ENCODE peak calls at places on chromosomes 13 and 19, in eight cellular contexts. F is GM10248; W is CD4-positive, alpha-beta memory T cell; Q is H9; B is suprapubic skin; T is progenitor cell of endocrine pancreas; H is Caco-2; L is CD4-positive, alpha-beta T cell. E is an unnamed sample.
A peak's percentile ranks its signal among the peaks of the same experiment; 100 is the strongest.

GRCh38 chr13:32314968-32315254 is 252 bp downstream of the ZAR1L start:
- DNase-seq in F (peak; percentile 55), W (peak; percentile 70), Q (no peak), B (no peak), T (no peak), H (peak; percentile 68), L (no peak), E (peak; percentile 66)

GRCh38 chr19:30254214-30254613 is 118.0 kb upstream of the ZNF536 start:
- DNase-seq in F (no peak), W (no peak), Q (no peak), B (no peak), T (no peak), H (no peak), L (no peak), E (no peak)

GRCh38 chr13:109088528-109088927 is 459.1 kb downstream of the MYO16 start:
- DNase-seq in F (no peak), W (no peak), Q (no peak), B (no peak), T (no peak), H (no peak), L (no peak), E (no peak)

GRCh38 chr19:48325265-48325910 is at the start of gene EMP3:
- DNase-seq in F (peak; percentile 73), W (peak; percentile 87), Q (peak; percentile 90), B (peak; percentile 92), T (no peak), H (peak; percentile 50), L (peak; percentile 85), E (peak; percentile 79)

GRCh38 chr19:48992571-48993174 is 436 bp downstream of the GYS1 start:
- DNase-seq in F (no peak), W (no peak), Q (peak; percentile 34), B (peak; percentile 81), T (no peak), H (no peak), L (no peak), E (no peak)

GRCh38 chr13:26872444-26873173 is 112.0 kb upstream of the GPR12 start:
- DNase-seq in F (peak; percentile 50), W (peak; percentile 16), Q (peak; percentile 81), B (no peak), T (peak; percentile 63), H (peak; percentile 60), L (peak; percentile 28), E (peak; percentile 37)

GRCh38 chr13:113854238-113855011 is 9.5 kb downstream of the GAS6 start:
- DNase-seq in F (no peak), W (no peak), Q (peak; percentile 29), B (peak; percentile 62), T (no peak), H (no peak), L (no peak), E (peak; percentile 42)

GRCh38 chr19:58408152-58409009 is at the start of gene ZNF584:
- DNase-seq in F (peak; percentile 97), W (peak; percentile 93), Q (peak; percentile 96), B (peak; percentile 96), T (peak; percentile 91), H (peak; percentile 97), L (peak; percentile 93), E (peak; percentile 94)

GRCh38 chr19:51721905-51722304 is 1.9 kb downstream of the HAS1 start:
- DNase-seq in F (no peak), W (no peak), Q (no peak), B (no peak), T (no peak), H (no peak), L (no peak), E (peak; percentile 30)

GRCh38 chr19:35095667-35096368 is 19.8 kb upstream of the FXYD3 start:
- DNase-seq in F (no peak), W (no peak), Q (no peak), B (no peak), T (no peak), H (no peak), L (no peak), E (no peak)

GRCh38 chr13:31885994-31886393 is 145.6 kb upstream of the FRY start:
- DNase-seq in F (no peak), W (no peak), Q (no peak), B (no peak), T (no peak), H (peak; percentile 18), L (no peak), E (no peak)

GRCh38 chr13:20001351-20001750 is 42.8 kb downstream of the ZMYM2 start:
- DNase-seq in F (no peak), W (no peak), Q (no peak), B (no peak), T (no peak), H (no peak), L (no peak), E (peak; percentile 36)

GRCh38 chr13:41188584-41188983 is 5.8 kb downstream of the KBTBD7 start:
- DNase-seq in F (no peak), W (no peak), Q (no peak), B (no peak), T (no peak), H (no peak), L (no peak), E (no peak)

GRCh38 chr13:46492946-46493345 is 60.0 kb upstream of the LRCH1 start:
- DNase-seq in F (peak; percentile 44), W (peak; percentile 15), Q (no peak), B (no peak), T (no peak), H (peak; percentile 72), L (no peak), E (peak; percentile 40)

GRCh38 chr13:93080587-93080986 is 146.0 kb upstream of the GPC6 start:
- DNase-seq in F (no peak), W (no peak), Q (no peak), B (no peak), T (no peak), H (no peak), L (no peak), E (peak; percentile 72)

GRCh38 chr13:39451860-39452301 is 151.1 kb downstream of the LHFPL6 start:
- DNase-seq in F (no peak), W (no peak), Q (no peak), B (no peak), T (no peak), H (no peak), L (no peak), E (no peak)

E was measured in Jurkat, Clone E6-1.